ENCODE peak calls at places on chromosomes 12 and 14, in nine cellular contexts. H, D, A, M, Q, C, X, G and N are unnamed samples.

GRCh38 chr14:57244103-57244502 is 24.6 kb downstream of the EXOC5 start:
- DNase-seq in C (no peak), A (peak), X (no peak), G (no peak), M (peak), Q (no peak), H (no peak), D (no peak), N (peak)

GRCh38 chr12:51980051-51980808 is 26.5 kb upstream of the TAMALIN start:
- DNase-seq in Q (no peak), D (peak), C (peak), M (peak), X (peak), G (peak), A (peak), H (peak), N (peak)

GRCh38 chr12:124754949-124755800 is 108.5 kb downstream of the SCARB1 start:
- DNase-seq in H (peak), X (peak), A (peak), G (peak), D (peak), Q (peak), C (peak), M (peak), N (peak)

GRCh38 chr12:110717037-110717436 is 25.7 kb downstream of the PPP1CC start:
- DNase-seq in A (no peak), Q (no peak), G (no peak), X (no peak), H (no peak), C (no peak), M (no peak), D (no peak), N (no peak)

GRCh38 chr12:124279846-124280360 is 15.0 kb upstream of the RFLNA start:
- DNase-seq in D (no peak), Q (no peak), H (no peak), M (no peak), C (no peak), A (peak), G (no peak), X (no peak), N (no peak)

GRCh38 chr14:57245941-57246340 is 22.8 kb downstream of the EXOC5 start:
- DNase-seq in H (no peak), D (no peak), C (no peak), Q (no peak), M (peak), A (no peak), X (no peak), G (no peak), N (peak)

GRCh38 chr12:133106253-133106652 is 23.8 kb downstream of the ZNF891 start:
- DNase-seq in X (no peak), G (no peak), A (peak), Q (no peak), C (no peak), M (peak), H (no peak), D (no peak), N (peak)

GRCh38 chr12:49750027-49750977 is 8.9 kb downstream of the TMBIM6 start:
- DNase-seq in Q (no peak), X (no peak), D (no peak), C (no peak), G (peak), A (peak), H (no peak), M (peak), N (peak)

GRCh38 chr12:121917950-121918678 is at the start of gene CFAP251:
- DNase-seq in D (peak), G (peak), Q (peak), C (peak), X (peak), M (peak), A (peak), H (peak), N (peak)

GRCh38 chr12:8037947-8038346 is 5.4 kb downstream of the FOXJ2 start:
- DNase-seq in X (no peak), D (no peak), H (no peak), C (no peak), A (no peak), G (no peak), Q (no peak), M (no peak), N (no peak)

DNA sequence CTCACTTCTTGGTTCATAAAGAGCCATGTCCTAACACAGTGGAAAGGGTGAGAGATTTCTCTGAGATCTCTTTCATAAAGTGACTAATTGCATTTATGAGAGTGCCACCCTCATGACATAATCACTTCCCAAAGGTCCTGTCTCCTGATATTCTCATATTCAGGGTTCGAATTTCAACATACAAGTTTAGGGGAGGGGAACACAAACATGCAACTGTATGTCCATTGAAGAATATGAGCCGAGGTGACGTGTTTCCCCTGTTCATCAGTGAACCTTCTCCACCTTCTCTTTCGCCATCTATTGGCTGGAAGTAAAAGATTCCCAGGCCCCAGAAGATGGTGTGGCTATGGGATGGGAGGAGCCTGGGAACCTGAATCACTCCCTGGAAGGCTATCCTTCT is 354.2 kb upstream of the ATP2B1 start:
- DNase-seq in G (no peak), A (no peak), Q (no peak), M (no peak), D (no peak), H (peak), X (no peak), C (no peak), N (no peak)
- TF ChIP-seq CTCF in G (no peak), A (no peak), Q (no peak), M (no peak), D (no peak), H (no peak), X (no peak), C (no peak), N (no peak)

GRCh38 chr14:103718572-103718971 is 3.0 kb downstream of the ZFYVE21 start:
- DNase-seq in A (peak), Q (no peak), H (no peak), M (peak), X (peak), G (no peak), C (no peak), D (no peak), N (peak)

GRCh38 chr14:103715052-103716000 is at the start of the genes XRCC3 and ZFYVE21:
- DNase-seq in C (peak), A (peak), G (peak), H (peak), M (peak), D (peak), X (peak), Q (peak), N (peak)

GRCh38 chr14:103714063-103714724 is 1.1 kb downstream of the XRCC3 start:
- DNase-seq in A (no peak), G (no peak), Q (no peak), M (no peak), X (no peak), H (no peak), D (no peak), C (no peak), N (no peak)

GRCh38 chr14:103716091-103716801 is 636 bp downstream of the ZFYVE21 start:
- DNase-seq in C (peak), M (no peak), A (no peak), G (peak), Q (no peak), D (peak), X (peak), H (peak), N (no peak)

GRCh38 chr14:103716899-103717411 is 1.3 kb downstream of the ZFYVE21 start:
- DNase-seq in C (no peak), A (no peak), G (no peak), D (no peak), Q (no peak), H (no peak), M (no peak), X (no peak), N (no peak)
- H3K4me3 ChIP-seq in C (peak), A (peak), G (peak), D (peak), Q (peak), H (peak), M (peak), X (peak), N (peak)

DNA sequence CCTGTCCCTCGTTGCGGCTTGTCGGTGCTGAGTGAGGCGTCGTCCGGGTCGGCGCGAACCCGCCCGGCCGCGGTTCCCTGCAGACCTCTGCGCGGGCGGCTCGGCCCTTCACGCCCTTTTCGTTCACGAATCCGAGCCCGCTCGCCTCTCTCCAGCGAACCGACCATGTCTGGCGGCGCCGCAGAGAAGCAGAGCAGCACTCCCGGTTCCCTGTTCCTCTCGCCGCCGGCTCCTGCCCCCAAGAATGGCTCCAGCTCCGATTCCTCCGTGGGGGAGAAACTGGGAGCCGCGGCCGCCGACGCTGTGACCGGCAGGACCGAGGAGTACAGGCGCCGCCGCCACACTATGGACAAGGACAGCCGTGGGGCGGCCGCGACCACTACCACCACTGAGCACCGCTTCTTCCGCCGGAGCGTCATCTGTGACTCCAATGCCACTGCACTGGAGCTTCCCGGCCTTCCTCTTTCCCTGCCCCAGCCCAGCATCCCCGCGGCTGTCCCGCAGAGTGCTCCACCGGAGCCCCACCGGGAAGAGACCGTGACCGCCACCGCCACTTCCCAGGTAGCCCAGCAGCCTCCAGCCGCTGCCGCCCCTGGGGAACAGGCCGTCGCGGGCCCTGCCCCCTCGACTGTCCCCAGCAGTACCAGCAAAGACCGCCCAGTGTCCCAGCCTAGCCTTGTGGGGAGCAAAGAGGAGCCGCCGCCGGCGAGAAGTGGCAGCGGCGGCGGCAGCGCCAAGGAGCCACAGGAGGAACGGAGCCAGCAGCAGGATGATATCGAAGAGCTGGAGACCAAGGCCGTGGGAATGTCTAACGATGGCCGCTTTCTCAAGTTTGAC is 1.2 kb downstream of the WNK1 start:
- DNase-seq in H (peak), D (peak), Q (no peak), A (peak), C (peak), M (peak), G (peak), X (peak), N (peak)
- TF ChIP-seq CTCF in H (no peak), D (no peak), Q (peak), A (peak), C (peak), M (no peak), G (no peak), X (peak), N (no peak)

GRCh38 chr12:79595273-79595672 is 95.5 kb downstream of the PAWR start:
- DNase-seq in Q (no peak), G (no peak), H (no peak), M (no peak), C (no peak), X (no peak), D (no peak), A (no peak), N (no peak)

GRCh38 chr12:79601908-79602307 is 88.9 kb downstream of the PAWR start:
- DNase-seq in A (no peak), D (no peak), C (no peak), Q (no peak), H (no peak), G (no peak), M (no peak), X (no peak), N (no peak)

GRCh38 chr12:79596719-79597350 is 93.9 kb downstream of the PAWR start:
- DNase-seq in C (no peak), Q (no peak), G (no peak), D (no peak), A (no peak), M (no peak), X (no peak), H (no peak), N (no peak)

GRCh38 chr12:79592865-79593264 is 97.9 kb downstream of the PAWR start:
- DNase-seq in Q (no peak), M (no peak), A (no peak), D (no peak), C (no peak), G (no peak), H (no peak), X (no peak), N (no peak)

DNA sequence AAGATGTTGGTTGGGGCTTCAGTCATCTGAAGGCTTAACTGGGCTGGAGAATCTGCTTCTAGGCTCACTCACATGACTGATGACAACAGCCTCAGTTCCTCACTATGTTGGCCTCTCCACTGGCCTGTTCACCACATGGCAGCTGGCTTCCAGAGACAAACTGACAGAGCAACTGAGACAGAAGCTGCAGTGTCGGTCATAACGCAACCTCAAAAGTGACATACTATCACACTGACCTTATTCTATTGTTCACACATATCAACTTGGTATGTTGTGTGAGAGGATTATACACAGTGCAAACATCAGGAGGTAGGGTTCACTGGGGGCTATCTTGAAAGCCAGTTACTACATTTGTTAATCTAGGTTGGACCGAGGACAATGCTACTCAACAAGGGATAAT is 92.9 kb downstream of the PAWR start:
- DNase-seq in M (peak), D (no peak), A (no peak), H (peak), G (no peak), Q (no peak), C (no peak), X (no peak), N (no peak)
- H3K4me3 ChIP-seq in M (no peak), D (no peak), A (no peak), H (no peak), G (no peak), Q (no peak), C (no peak), X (no peak), N (no peak)

GRCh38 chr14:48693793-48694192 is 892.4 kb downstream of the RPS29 start:
- DNase-seq in H (no peak), Q (no peak), X (no peak), M (no peak), C (no peak), G (no peak), A (no peak), D (no peak), N (no peak)

GRCh38 chr14:48686650-48687049 is 899.5 kb downstream of the RPS29 start:
- DNase-seq in C (no peak), Q (no peak), A (no peak), H (no peak), G (no peak), D (no peak), X (no peak), M (peak), N (no peak)

DNA sequence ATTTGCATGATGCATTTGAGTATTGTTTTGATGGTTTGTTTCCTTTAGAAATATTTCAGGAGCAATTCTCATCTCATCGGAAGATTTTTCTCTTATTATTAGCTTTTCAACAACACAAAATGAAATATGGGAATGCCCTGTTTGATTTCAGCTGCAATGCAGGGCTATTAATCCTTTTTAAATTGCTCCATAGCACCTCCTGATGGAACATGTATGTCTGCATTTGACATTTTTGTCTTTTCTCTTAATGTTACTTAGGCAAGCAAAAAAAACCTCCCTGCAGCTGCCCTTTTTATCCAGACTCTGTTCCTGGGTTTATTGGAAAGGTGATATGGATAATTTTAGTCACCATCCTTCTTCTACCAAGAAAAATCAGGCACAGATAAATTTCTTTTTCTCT is 895.8 kb downstream of the RPS29 start:
- DNase-seq in C (no peak), D (no peak), H (no peak), A (no peak), G (no peak), M (no peak), Q (no peak), X (no peak), N (peak)
- TF ChIP-seq CTCF in C (no peak), D (no peak), H (peak), A (no peak), G (peak), M (no peak), Q (no peak), X (no peak), N (no peak)

DNA sequence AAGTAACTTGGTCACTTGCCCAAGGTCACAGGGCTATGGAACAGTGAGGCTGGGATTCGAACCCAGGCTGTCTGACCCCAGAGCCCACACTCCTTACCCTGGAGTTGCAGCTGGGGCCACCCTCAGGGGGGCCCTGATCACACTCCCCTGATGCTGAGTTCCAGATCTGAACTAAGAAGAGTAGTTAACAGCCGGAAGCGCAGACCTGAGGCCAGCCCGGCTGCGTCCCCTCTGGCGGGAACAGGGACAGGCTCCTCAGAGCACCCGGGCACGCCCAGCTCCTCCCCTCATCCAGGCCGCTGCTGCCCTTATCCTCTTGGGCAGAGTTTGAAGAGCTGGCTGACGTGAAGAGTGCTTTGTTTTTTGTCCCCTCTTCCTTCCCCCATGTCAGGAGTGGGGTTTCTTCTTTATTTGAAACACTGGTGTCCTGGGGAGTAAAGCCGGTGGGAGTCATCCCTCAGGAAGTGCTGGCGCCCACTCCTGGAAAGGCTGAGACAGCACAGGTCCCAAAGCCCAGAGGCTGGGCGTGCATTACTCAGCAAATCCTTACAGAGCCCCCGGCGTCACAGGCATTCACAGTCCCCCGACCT is 8.7 kb downstream of the PHB2 start:
- DNase-seq in C (peak), X (peak), A (peak), Q (no peak), H (peak), D (peak), M (peak), G (peak), N (peak)
- H3K4me3 ChIP-seq in C (peak), X (peak), A (no peak), Q (peak), H (peak), D (peak), M (no peak), G (no peak), N (peak)

DNA sequence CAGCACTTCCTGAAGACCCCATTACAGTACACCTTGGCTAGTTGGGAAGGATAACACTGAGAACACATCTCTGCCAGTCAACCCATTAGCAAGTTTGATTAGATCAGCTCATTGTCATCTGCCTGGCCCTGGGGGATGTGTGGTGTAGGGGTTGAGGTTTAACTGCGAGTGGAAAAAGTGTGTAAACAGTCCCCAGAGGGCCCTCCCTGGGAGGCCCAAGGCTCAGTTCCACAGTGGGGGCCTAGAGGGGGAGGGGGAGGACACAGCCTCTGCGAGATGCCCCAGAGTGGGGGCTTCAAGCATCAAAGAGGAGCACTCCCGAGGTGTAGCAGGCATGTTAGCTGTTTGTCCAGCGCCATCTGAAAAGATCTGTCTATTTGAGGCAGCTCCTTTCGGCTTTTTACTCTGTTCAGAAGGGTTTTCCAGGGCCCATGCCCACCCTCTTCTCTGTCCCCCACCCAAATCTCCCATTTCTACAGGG is 344 bp downstream of the LPAR5 start:
- DNase-seq in D (no peak), H (no peak), A (no peak), M (no peak), C (no peak), Q (no peak), X (no peak), G (no peak), N (no peak)
- TF ChIP-seq CTCF in D (no peak), H (no peak), A (no peak), M (no peak), C (no peak), Q (no peak), X (no peak), G (no peak), N (no peak)